ENCODE peak calls at places on chromosomes 11 and 22, in seven cellular contexts. G is KBM-7; J is CD8-positive, alpha-beta memory T cell; O is T-helper 1 cell; S is stimulated activated CD8-positive, alpha-beta memory T cell treated with anti-CD3 and anti-CD28 coated beads, Interleukin-15, amount 100 ng/mL, for 1 hour; R is T-helper 22 cell; Z is fibroblast of the conjunctiva. E is an unnamed sample.

GRCh38 chr11:12008790-12009616 is 577 bp upstream of the DKK3 start:
- DNase-seq in G (no peak), J (no peak), R (no peak), S (no peak), O (no peak), Z (no peak), E (peak; percentile 47)

GRCh38 chr22:35556666-35557065 is 16.0 kb downstream of the RASD2 start:
- DNase-seq in G (no peak), S (no peak), O (no peak), R (no peak), Z (no peak), J (no peak), E (no peak)

GRCh38 chr11:18540207-18541009 is 13.7 kb upstream of the TSG101 start:
- DNase-seq in O (no peak), G (peak; percentile 35), Z (no peak), J (peak; percentile 37), R (no peak), S (no peak), E (no peak)

GRCh38 chr11:31927982-31928381 is 116.9 kb upstream of the PAX6 start:
- DNase-seq in Z (no peak), G (no peak), O (no peak), J (no peak), R (no peak), S (no peak), E (no peak)

GRCh38 chr11:13465909-13466371 is 2.9 kb upstream of the BTBD10 start:
- DNase-seq in G (peak; percentile 54), O (no peak), J (peak; percentile 17), R (no peak), Z (peak; percentile 33), S (no peak), E (no peak)

GRCh38 chr22:43742551-43742950 is 69.6 kb downstream of the EFCAB6 start:
- DNase-seq in R (no peak), G (no peak), S (no peak), J (no peak), Z (no peak), O (no peak), E (no peak)

GRCh38 chr11:65492637-65493366 is 6.0 kb upstream of the MALAT1 start:
- DNase-seq in R (no peak), G (peak; percentile 79), O (no peak), J (no peak), S (no peak), Z (no peak), E (peak; percentile 85)

GRCh38 chr11:95451682-95452081 is 220.7 kb upstream of the SESN3 start:
- DNase-seq in R (no peak), G (no peak), Z (peak; percentile 27), O (no peak), J (no peak), S (no peak), E (no peak)

GRCh38 chr11:76799061-76799804 is 16.1 kb downstream of the TSKU start:
- DNase-seq in Z (peak; percentile 74), J (peak; percentile 76), R (peak; percentile 47), S (peak; percentile 47), O (peak; percentile 59), G (peak; percentile 85), E (peak; percentile 86)

GRCh38 chr11:34604216-34604615 is 16.7 kb upstream of the EHF start:
- DNase-seq in G (no peak), O (no peak), J (no peak), S (no peak), R (no peak), Z (no peak), E (no peak)

GRCh38 chr11:42870480-42870879 is 441.3 kb upstream of the API5 start:
- DNase-seq in S (no peak), Z (no peak), R (no peak), G (no peak), J (no peak), O (no peak), E (no peak)

GRCh38 chr11:19251577-19251976 is 10.8 kb upstream of the E2F8 start:
- DNase-seq in S (no peak), O (no peak), Z (no peak), G (no peak), J (no peak), R (no peak), E (no peak)

GRCh38 chr11:101974771-101975170 is 58.4 kb upstream of the ANGPTL5 start:
- DNase-seq in G (no peak), R (no peak), Z (no peak), O (no peak), S (no peak), J (no peak), E (no peak)

GRCh38 chr11:28632338-28632737 is 524.1 kb downstream of the METTL15 start:
- DNase-seq in G (no peak), Z (no peak), R (no peak), O (no peak), S (no peak), J (no peak), E (no peak)

GRCh38 chr11:85281550-85281949 is 345.6 kb downstream of the DLG2 start:
- DNase-seq in S (no peak), O (no peak), Z (no peak), J (no peak), G (peak; percentile 82), R (no peak), E (no peak)

GRCh38 chr22:26318975-26319374 is 110.1 kb upstream of the ASPHD2 start:
- DNase-seq in S (no peak), O (no peak), J (no peak), G (no peak), Z (no peak), R (no peak), E (no peak)

GRCh38 chr11:3853935-3854659 is 1.4 kb upstream of the STIM1 start:
- DNase-seq in S (no peak), Z (no peak), G (peak; percentile 85), O (peak; percentile 53), R (peak; percentile 58), J (peak; percentile 82), E (peak; percentile 39)

GRCh38 chr11:460331-461199 is 10.5 kb downstream of the PTDSS2 start:
- DNase-seq in G (no peak), O (no peak), S (no peak), J (no peak), R (no peak), Z (no peak), E (no peak)

GRCh38 chr11:112346586-112346985 is 85.9 kb upstream of the PLET1 start:
- DNase-seq in O (no peak), Z (no peak), R (no peak), J (no peak), S (no peak), G (no peak), E (no peak)

GRCh38 chr11:86740628-86741488 is 59.5 kb upstream of the PRSS23 start:
- DNase-seq in R (no peak), Z (peak; percentile 94), G (no peak), S (no peak), J (no peak), O (no peak), E (no peak)

GRCh38 chr11:57709802-57710367 is 2.1 kb downstream of the MED19 start:
- DNase-seq in O (no peak), R (no peak), Z (no peak), S (no peak), J (no peak), G (no peak), E (no peak)

GRCh38 chr11:64687204-64687603 is 35.8 kb downstream of the NRXN2 start:
- DNase-seq in O (no peak), S (no peak), Z (no peak), J (no peak), G (no peak), R (no peak), E (no peak)

GRCh38 chr22:36386900-36387663 is 685 bp downstream of the MYH9 start:
- DNase-seq in S (no peak), J (peak; percentile 39), G (peak; percentile 80), Z (no peak), O (peak; percentile 28), R (no peak), E (peak; percentile 81)

GRCh38 chr22:40036591-40037225 is 42.0 kb downstream of the FAM83F start:
- DNase-seq in J (peak; percentile 36), Z (peak; percentile 72), R (no peak), G (peak; percentile 73), S (no peak), O (no peak), E (peak; percentile 63)

GRCh38 chr11:72470386-72470785 is 36.1 kb upstream of the CLPB start:
- DNase-seq in S (no peak), J (no peak), G (no peak), R (no peak), Z (no peak), O (no peak), E (no peak)